ENCODE peak calls at places on chromosomes 6 and 20, in eight cellular contexts. One of them, this sample, is unnamed.

GRCh38 chr6:169172435-169172834 is 81.2 kb downstream of the THBS2 start:
- DNase-seq in CD4-positive, CD25-positive, alpha-beta regulatory T cell: no peak
- DNase-seq in hepatocyte: no peak
- DNase-seq in H7: no peak
- DNase-seq in GM12865: no peak
- DNase-seq in HCT116: peak
- DNase-seq in AG09309: peak
- DNase-seq in cardiac muscle cell: peak
- DNase-seq in this sample: no peak

GRCh38 chr6:14665827-14666724 is 548.5 kb downstream of the CD83 start:
- DNase-seq in H7: no peak
- DNase-seq in hepatocyte: peak
- DNase-seq in GM12865: peak
- DNase-seq in cardiac muscle cell: peak
- DNase-seq in AG09309: peak
- DNase-seq in CD4-positive, CD25-positive, alpha-beta regulatory T cell: no peak
- DNase-seq in HCT116: no peak
- DNase-seq in this sample: no peak

GRCh38 chr6:3484240-3484639 is 27.4 kb upstream of the SLC22A23 start:
- DNase-seq in cardiac muscle cell: peak
- DNase-seq in H7: no peak
- DNase-seq in GM12865: no peak
- DNase-seq in CD4-positive, CD25-positive, alpha-beta regulatory T cell: no peak
- DNase-seq in HCT116: peak
- DNase-seq in hepatocyte: no peak
- DNase-seq in AG09309: no peak
- DNase-seq in this sample: no peak

GRCh38 chr20:56069016-56069415 is 63.7 kb upstream of the CBLN4 start:
- DNase-seq in cardiac muscle cell: no peak
- DNase-seq in HCT116: no peak
- DNase-seq in AG09309: no peak
- DNase-seq in GM12865: no peak
- DNase-seq in hepatocyte: no peak
- DNase-seq in CD4-positive, CD25-positive, alpha-beta regulatory T cell: no peak
- DNase-seq in H7: no peak
- DNase-seq in this sample: no peak

GRCh38 chr6:145214570-145214969 is 520.8 kb downstream of the EPM2A start:
- DNase-seq in hepatocyte: peak
- DNase-seq in cardiac muscle cell: peak
- DNase-seq in AG09309: no peak
- DNase-seq in CD4-positive, CD25-positive, alpha-beta regulatory T cell: no peak
- DNase-seq in H7: peak
- DNase-seq in HCT116: peak
- DNase-seq in GM12865: peak
- DNase-seq in this sample: peak

GRCh38 chr20:14992071-14992654 is 654.8 kb upstream of the FLRT3 start:
- DNase-seq in hepatocyte: no peak
- DNase-seq in H7: no peak
- DNase-seq in CD4-positive, CD25-positive, alpha-beta regulatory T cell: no peak
- DNase-seq in AG09309: no peak
- DNase-seq in HCT116: no peak
- DNase-seq in GM12865: no peak
- DNase-seq in cardiac muscle cell: peak
- DNase-seq in this sample: no peak

GRCh38 chr20:18007534-18008292 is 38.9 kb downstream of the MGME1 start:
- DNase-seq in cardiac muscle cell: peak
- DNase-seq in AG09309: no peak
- DNase-seq in CD4-positive, CD25-positive, alpha-beta regulatory T cell: no peak
- DNase-seq in GM12865: no peak
- DNase-seq in HCT116: no peak
- DNase-seq in H7: no peak
- DNase-seq in hepatocyte: no peak
- DNase-seq in this sample: no peak

GRCh38 chr20:13325033-13325432 is 104.0 kb downstream of the ISM1 start:
- DNase-seq in cardiac muscle cell: peak
- DNase-seq in GM12865: peak
- DNase-seq in HCT116: peak
- DNase-seq in CD4-positive, CD25-positive, alpha-beta regulatory T cell: no peak
- DNase-seq in AG09309: no peak
- DNase-seq in hepatocyte: peak
- DNase-seq in H7: peak
- DNase-seq in this sample: no peak

GRCh38 chr6:159646731-159647130 is 46.3 kb downstream of the SOD2 start:
- DNase-seq in HCT116: no peak
- DNase-seq in GM12865: peak
- DNase-seq in AG09309: peak
- DNase-seq in cardiac muscle cell: peak
- DNase-seq in hepatocyte: no peak
- DNase-seq in H7: no peak
- DNase-seq in CD4-positive, CD25-positive, alpha-beta regulatory T cell: no peak
- DNase-seq in this sample: no peak

GRCh38 chr6:149362289-149362688 is 37.8 kb upstream of the SUMO4 start:
- DNase-seq in hepatocyte: no peak
- DNase-seq in H7: no peak
- DNase-seq in CD4-positive, CD25-positive, alpha-beta regulatory T cell: no peak
- DNase-seq in HCT116: no peak
- DNase-seq in AG09309: no peak
- DNase-seq in GM12865: no peak
- DNase-seq in cardiac muscle cell: no peak
- DNase-seq in this sample: no peak

GRCh38 chr6:111721677-111722219 is 116.1 kb upstream of the TRAF3IP2 start:
- DNase-seq in GM12865: peak
- DNase-seq in cardiac muscle cell: peak
- DNase-seq in CD4-positive, CD25-positive, alpha-beta regulatory T cell: peak
- DNase-seq in hepatocyte: peak
- DNase-seq in AG09309: no peak
- DNase-seq in HCT116: peak
- DNase-seq in H7: peak
- DNase-seq in this sample: no peak

GRCh38 chr6:144055121-144055931 is 40.0 kb downstream of the SF3B5 start:
- DNase-seq in GM12865: peak
- DNase-seq in H7: no peak
- DNase-seq in AG09309: no peak
- DNase-seq in cardiac muscle cell: no peak
- DNase-seq in hepatocyte: no peak
- DNase-seq in HCT116: no peak
- DNase-seq in CD4-positive, CD25-positive, alpha-beta regulatory T cell: peak
- DNase-seq in this sample: no peak

GRCh38 chr6:139364302-139364981 is 10.0 kb downstream of the CITED2 start:
- DNase-seq in hepatocyte: peak
- DNase-seq in GM12865: peak
- DNase-seq in HCT116: no peak
- DNase-seq in CD4-positive, CD25-positive, alpha-beta regulatory T cell: no peak
- DNase-seq in H7: peak
- DNase-seq in cardiac muscle cell: peak
- DNase-seq in AG09309: no peak
- DNase-seq in this sample: peak

GRCh38 chr6:162962093-162962492 is 234.3 kb downstream of the PACRG start:
- DNase-seq in H7: no peak
- DNase-seq in hepatocyte: no peak
- DNase-seq in HCT116: no peak
- DNase-seq in CD4-positive, CD25-positive, alpha-beta regulatory T cell: no peak
- DNase-seq in AG09309: no peak
- DNase-seq in cardiac muscle cell: no peak
- DNase-seq in GM12865: no peak
- DNase-seq in this sample: no peak

GRCh38 chr6:33426590-33427563 is 7.0 kb downstream of the SYNGAP1 start:
- DNase-seq in hepatocyte: no peak
- DNase-seq in H7: peak
- DNase-seq in cardiac muscle cell: no peak
- DNase-seq in CD4-positive, CD25-positive, alpha-beta regulatory T cell: peak
- DNase-seq in HCT116: no peak
- DNase-seq in AG09309: no peak
- DNase-seq in GM12865: peak
- DNase-seq in this sample: no peak

GRCh38 chr6:166515072-166515810 is 71.2 kb downstream of the RAMACL start:
- DNase-seq in AG09309: peak
- DNase-seq in GM12865: no peak
- DNase-seq in cardiac muscle cell: peak
- DNase-seq in CD4-positive, CD25-positive, alpha-beta regulatory T cell: no peak
- DNase-seq in H7: peak
- DNase-seq in HCT116: peak
- DNase-seq in hepatocyte: peak
- DNase-seq in this sample: no peak

GRCh38 chr6:113860165-113860955 is 3.2 kb downstream of the MARCKS start:
- DNase-seq in CD4-positive, CD25-positive, alpha-beta regulatory T cell: no peak
- DNase-seq in cardiac muscle cell: peak
- DNase-seq in GM12865: peak
- DNase-seq in hepatocyte: peak
- DNase-seq in H7: peak
- DNase-seq in AG09309: no peak
- DNase-seq in HCT116: no peak
- DNase-seq in this sample: no peak

GRCh38 chr6:44989391-44989790 is 338.7 kb upstream of the RUNX2 start:
- DNase-seq in H7: no peak
- DNase-seq in GM12865: no peak
- DNase-seq in HCT116: no peak
- DNase-seq in CD4-positive, CD25-positive, alpha-beta regulatory T cell: no peak
- DNase-seq in AG09309: no peak
- DNase-seq in cardiac muscle cell: no peak
- DNase-seq in hepatocyte: no peak
- DNase-seq in this sample: no peak

GRCh38 chr6:16243055-16243454 is 4.7 kb downstream of the GMPR start:
- DNase-seq in hepatocyte: no peak
- DNase-seq in CD4-positive, CD25-positive, alpha-beta regulatory T cell: no peak
- DNase-seq in H7: no peak
- DNase-seq in AG09309: peak
- DNase-seq in cardiac muscle cell: peak
- DNase-seq in HCT116: no peak
- DNase-seq in GM12865: no peak
- DNase-seq in this sample: no peak

GRCh38 chr20:62740286-62741141 is 31.9 kb downstream of the NTSR1 start:
- DNase-seq in H7: no peak
- DNase-seq in cardiac muscle cell: peak
- DNase-seq in AG09309: peak
- DNase-seq in hepatocyte: peak
- DNase-seq in CD4-positive, CD25-positive, alpha-beta regulatory T cell: peak
- DNase-seq in GM12865: peak
- DNase-seq in HCT116: peak
- DNase-seq in this sample: no peak

GRCh38 chr6:91705646-91706045 is 1118.8 kb upstream of the MAP3K7 start:
- DNase-seq in AG09309: no peak
- DNase-seq in H7: no peak
- DNase-seq in CD4-positive, CD25-positive, alpha-beta regulatory T cell: no peak
- DNase-seq in GM12865: no peak
- DNase-seq in cardiac muscle cell: no peak
- DNase-seq in hepatocyte: no peak
- DNase-seq in HCT116: no peak
- DNase-seq in this sample: no peak

GRCh38 chr20:13028673-13029072 is 19.9 kb downstream of the SPTLC3 start:
- DNase-seq in H7: no peak
- DNase-seq in HCT116: no peak
- DNase-seq in hepatocyte: no peak
- DNase-seq in CD4-positive, CD25-positive, alpha-beta regulatory T cell: no peak
- DNase-seq in cardiac muscle cell: peak
- DNase-seq in GM12865: no peak
- DNase-seq in AG09309: no peak
- DNase-seq in this sample: no peak

GRCh38 chr20:32763202-32763999 is 1.2 kb downstream of the DNMT3B start:
- DNase-seq in cardiac muscle cell: no peak
- DNase-seq in GM12865: no peak
- DNase-seq in hepatocyte: peak
- DNase-seq in AG09309: no peak
- DNase-seq in H7: peak
- DNase-seq in CD4-positive, CD25-positive, alpha-beta regulatory T cell: no peak
- DNase-seq in HCT116: no peak
- DNase-seq in this sample: no peak
- H3K4me3 ChIP-seq in cardiac muscle cell: peak
- H3K4me3 ChIP-seq in GM12865: peak
- H3K4me3 ChIP-seq in hepatocyte: peak
- H3K4me3 ChIP-seq in AG09309: peak
- H3K4me3 ChIP-seq in H7: peak
- H3K4me3 ChIP-seq in CD4-positive, CD25-positive, alpha-beta regulatory T cell: no peak
- H3K4me3 ChIP-seq in HCT116: peak
- H3K4me3 ChIP-seq in this sample: peak

DNA sequence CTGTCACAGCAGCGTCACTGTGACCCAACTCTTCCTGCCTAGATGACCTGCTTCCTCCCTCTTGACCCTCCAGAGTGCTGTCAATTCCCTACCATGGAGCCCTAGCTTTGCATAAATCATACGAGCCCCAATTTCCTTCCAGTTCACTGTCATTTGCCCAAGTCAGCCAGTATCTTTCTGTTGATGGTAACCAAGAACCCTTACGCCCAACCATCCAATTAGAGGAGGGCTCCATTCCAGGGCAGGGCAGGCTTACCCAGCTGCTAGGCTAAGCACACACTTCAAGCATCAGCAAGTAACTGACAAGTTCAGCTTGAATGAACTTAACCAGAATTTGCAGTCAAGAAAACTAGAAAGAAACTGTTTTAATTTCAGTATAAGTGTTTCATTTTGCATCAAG is 25.7 kb downstream of the WFDC3 start:
- DNase-seq in GM12865: peak
- DNase-seq in CD4-positive, CD25-positive, alpha-beta regulatory T cell: no peak
- DNase-seq in H7: no peak
- DNase-seq in AG09309: no peak
- DNase-seq in cardiac muscle cell: no peak
- DNase-seq in hepatocyte: no peak
- DNase-seq in HCT116: no peak
- DNase-seq in this sample: no peak
- H3K4me3 ChIP-seq in GM12865: no peak
- H3K4me3 ChIP-seq in CD4-positive, CD25-positive, alpha-beta regulatory T cell: no peak
- H3K4me3 ChIP-seq in H7: no peak
- H3K4me3 ChIP-seq in AG09309: no peak
- H3K4me3 ChIP-seq in cardiac muscle cell: no peak
- H3K4me3 ChIP-seq in hepatocyte: no peak
- H3K4me3 ChIP-seq in HCT116: no peak
- H3K4me3 ChIP-seq in this sample: no peak

GRCh38 chr6:153150400-153150766 is 19.3 kb upstream of the RGS17 start:
- DNase-seq in GM12865: no peak
- DNase-seq in H7: no peak
- DNase-seq in hepatocyte: no peak
- DNase-seq in AG09309: no peak
- DNase-seq in HCT116: no peak
- DNase-seq in cardiac muscle cell: no peak
- DNase-seq in CD4-positive, CD25-positive, alpha-beta regulatory T cell: no peak
- DNase-seq in this sample: no peak
- H3K4me3 ChIP-seq in GM12865: no peak
- H3K4me3 ChIP-seq in H7: no peak
- H3K4me3 ChIP-seq in hepatocyte: no peak
- H3K4me3 ChIP-seq in AG09309: no peak
- H3K4me3 ChIP-seq in HCT116: no peak
- H3K4me3 ChIP-seq in cardiac muscle cell: no peak
- H3K4me3 ChIP-seq in CD4-positive, CD25-positive, alpha-beta regulatory T cell: no peak
- H3K4me3 ChIP-seq in this sample: no peak

DNA sequence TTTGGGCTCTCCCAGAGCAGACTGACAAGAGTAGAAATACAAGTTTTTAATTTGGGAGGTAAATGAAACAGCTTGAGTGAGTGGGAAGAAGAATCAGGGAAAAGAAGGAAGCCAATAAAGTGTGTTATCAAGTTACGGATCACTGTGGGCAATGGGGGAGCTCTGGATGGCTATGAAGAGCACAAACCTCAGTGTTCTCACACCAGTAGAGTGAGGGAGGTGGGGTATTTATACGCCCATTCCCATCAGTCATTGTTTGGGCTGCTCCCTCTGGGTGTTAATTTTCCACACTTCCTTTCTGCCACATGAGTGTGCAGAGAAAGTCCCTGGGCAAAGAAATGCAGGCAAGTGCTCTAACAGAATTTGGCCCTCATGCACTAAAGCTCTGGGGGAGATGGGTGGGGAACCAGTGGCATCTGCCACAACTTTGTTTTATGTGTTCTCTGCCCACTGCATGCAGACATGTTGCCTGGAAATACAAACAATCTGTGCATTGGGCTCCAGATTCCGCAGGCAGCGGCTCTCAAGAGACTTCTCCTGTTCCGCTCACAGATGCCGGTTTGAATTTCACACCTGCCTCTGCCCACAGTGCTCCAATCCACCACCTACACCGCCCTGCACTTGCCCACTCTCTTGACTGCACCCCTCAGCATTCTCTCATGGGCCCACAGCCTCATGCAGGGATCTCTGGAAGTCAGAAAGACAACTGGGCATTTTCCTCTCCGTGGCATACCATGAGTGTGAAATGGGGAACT is 211.1 kb upstream of the RNF24 start:
- DNase-seq in hepatocyte: no peak
- DNase-seq in CD4-positive, CD25-positive, alpha-beta regulatory T cell: no peak
- DNase-seq in HCT116: no peak
- DNase-seq in cardiac muscle cell: no peak
- DNase-seq in AG09309: no peak
- DNase-seq in H7: no peak
- DNase-seq in GM12865: no peak
- DNase-seq in this sample: no peak
- H3K4me3 ChIP-seq in hepatocyte: no peak
- H3K4me3 ChIP-seq in CD4-positive, CD25-positive, alpha-beta regulatory T cell: no peak
- H3K4me3 ChIP-seq in HCT116: no peak
- H3K4me3 ChIP-seq in cardiac muscle cell: no peak
- H3K4me3 ChIP-seq in AG09309: no peak
- H3K4me3 ChIP-seq in H7: no peak
- H3K4me3 ChIP-seq in GM12865: no peak
- H3K4me3 ChIP-seq in this sample: peak

This sample was measured in SK-N-MC.